ENCODE peak calls at places on chromosome 9, in five cellular contexts. E is A549, Z is cardiac fibroblast, O is nucleus accumbens, G is AG04449. F is an unnamed sample.

GRCh38 chr9:132241840-132242620 is 80.2 kb downstream of the NTNG2 start:
- DNase-seq in E (no peak), Z (no peak), O (no peak), G (no peak), F (peak)

GRCh38 chr9:69104830-69105527 is 69.1 kb upstream of the TJP2 start:
- DNase-seq in E (no peak), Z (no peak), O (no peak), G (no peak), F (no peak)

GRCh38 chr9:126057461-126057860 is 269.2 kb upstream of the MVB12B start:
- DNase-seq in E (no peak), Z (no peak), O (no peak), G (no peak), F (no peak)

GRCh38 chr9:99389087-99390033 is 167.3 kb downstream of the SEC61B start:
- DNase-seq in E (no peak), Z (peak), O (no peak), G (no peak), F (no peak)

GRCh38 chr9:38746303-38746702 is 26.4 kb upstream of the FAM240B start:
- DNase-seq in E (no peak), Z (no peak), O (no peak), G (no peak), F (no peak)

GRCh38 chr9:96350866-96351265 is 32.6 kb downstream of the SLC35D2 start:
- DNase-seq in E (no peak), Z (no peak), O (peak), G (no peak), F (no peak)

GRCh38 chr9:33159058-33159759 is 7.9 kb downstream of the B4GALT1 start:
- DNase-seq in E (peak), Z (peak), O (no peak), G (no peak), F (peak)

GRCh38 chr9:32742296-32742695 is 41.0 kb upstream of the TMEM215 start:
- DNase-seq in E (no peak), Z (no peak), O (no peak), G (peak), F (no peak)

GRCh38 chr9:115144706-115145105 is 26.7 kb upstream of the TNC start:
- DNase-seq in E (no peak), Z (no peak), O (no peak), G (no peak), F (no peak)

GRCh38 chr9:136007276-136007675 is 46.1 kb upstream of the UBAC1 start:
- DNase-seq in E (no peak), Z (no peak), O (no peak), G (no peak), F (no peak)

GRCh38 chr9:93674580-93675335 is 98.4 kb downstream of the PHF2 start:
- DNase-seq in E (no peak), Z (no peak), O (no peak), G (no peak), F (no peak)

GRCh38 chr9:88536951-88537742 is 2.2 kb downstream of the NXNL2 start:
- DNase-seq in E (peak), Z (no peak), O (no peak), G (no peak), F (no peak)

GRCh38 chr9:2362170-2362569 is 259.4 kb upstream of the VLDLR start:
- DNase-seq in E (no peak), Z (no peak), O (no peak), G (no peak), F (no peak)

GRCh38 chr9:121744687-121745395 is 93.4 kb downstream of the DAB2IP start:
- DNase-seq in E (no peak), Z (peak), O (no peak), G (no peak), F (no peak)

GRCh38 chr9:6788175-6789016 is 30.6 kb downstream of the KDM4C start:
- DNase-seq in E (peak), Z (peak), O (no peak), G (no peak), F (no peak)

GRCh38 chr9:132597073-132597775 is 14.8 kb downstream of the BARHL1 start:
- DNase-seq in E (no peak), Z (no peak), O (no peak), G (no peak), F (no peak)

GRCh38 chr9:74935008-74935407 is 17.7 kb downstream of the C9orf40 start:
- DNase-seq in E (no peak), Z (no peak), O (no peak), G (no peak), F (no peak)

F was measured in OCI-LY7.